ENCODE peak calls at places on chromosomes 16 and 17, in eight cellular contexts. One of them, this sample, is unnamed.
A peak's percentile ranks its signal among the peaks of the same experiment; 100 is the strongest.

GRCh38 chr17:8611671-8612298 is 18.7 kb downstream of the MYH10 start:
- DNase-seq in GM23338: peak; percentile 38
- DNase-seq in cardiac muscle cell: peak; percentile 92
- DNase-seq in heart left ventricle: no peak
- DNase-seq in upper lobe of right lung: no peak
- DNase-seq in tibial artery: no peak
- DNase-seq in adipocyte: peak; percentile 42
- DNase-seq in esophagus squamous epithelium: no peak
- DNase-seq in this sample: no peak

GRCh38 chr16:74169687-74170522 is 126.7 kb upstream of the PSMD7 start:
- DNase-seq in GM23338: no peak
- DNase-seq in cardiac muscle cell: peak; percentile 47
- DNase-seq in heart left ventricle: no peak
- DNase-seq in upper lobe of right lung: no peak
- DNase-seq in tibial artery: no peak
- DNase-seq in adipocyte: peak; percentile 42
- DNase-seq in esophagus squamous epithelium: no peak
- DNase-seq in this sample: no peak

GRCh38 chr17:79741751-79742588 is 11.2 kb downstream of the ENPP7 start:
- DNase-seq in GM23338: peak; percentile 86
- DNase-seq in cardiac muscle cell: peak; percentile 54
- DNase-seq in heart left ventricle: peak; percentile 74
- DNase-seq in upper lobe of right lung: peak; percentile 86
- DNase-seq in tibial artery: peak; percentile 53
- DNase-seq in adipocyte: peak; percentile 82
- DNase-seq in esophagus squamous epithelium: no peak
- DNase-seq in this sample: peak; percentile 79

GRCh38 chr17:77862890-77863813 is 95.4 kb upstream of the TNRC6C start:
- DNase-seq in GM23338: no peak
- DNase-seq in cardiac muscle cell: no peak
- DNase-seq in heart left ventricle: no peak
- DNase-seq in upper lobe of right lung: peak; percentile 35
- DNase-seq in tibial artery: no peak
- DNase-seq in adipocyte: no peak
- DNase-seq in esophagus squamous epithelium: no peak
- DNase-seq in this sample: no peak

GRCh38 chr16:89764711-89765201 is 43.4 kb downstream of the ZNF276 start:
- DNase-seq in GM23338: no peak
- DNase-seq in cardiac muscle cell: peak; percentile 5
- DNase-seq in heart left ventricle: peak; percentile 58
- DNase-seq in upper lobe of right lung: peak; percentile 75
- DNase-seq in tibial artery: peak; percentile 55
- DNase-seq in adipocyte: no peak
- DNase-seq in esophagus squamous epithelium: peak; percentile 20
- DNase-seq in this sample: peak; percentile 84

GRCh38 chr17:63932008-63932561 is at the start of gene CD79B:
- DNase-seq in GM23338: no peak
- DNase-seq in cardiac muscle cell: no peak
- DNase-seq in heart left ventricle: no peak
- DNase-seq in upper lobe of right lung: no peak
- DNase-seq in tibial artery: no peak
- DNase-seq in adipocyte: no peak
- DNase-seq in esophagus squamous epithelium: no peak
- DNase-seq in this sample: no peak

GRCh38 chr17:31596382-31597323 is 205.2 kb downstream of the RAB11FIP4 start:
- DNase-seq in GM23338: peak; percentile 32
- DNase-seq in cardiac muscle cell: peak; percentile 96
- DNase-seq in heart left ventricle: peak; percentile 89
- DNase-seq in upper lobe of right lung: peak; percentile 80
- DNase-seq in tibial artery: peak; percentile 89
- DNase-seq in adipocyte: peak; percentile 96
- DNase-seq in esophagus squamous epithelium: no peak
- DNase-seq in this sample: peak; percentile 19

GRCh38 chr17:17812211-17813054 is 24.4 kb downstream of the SREBF1 start:
- DNase-seq in GM23338: peak; percentile 88
- DNase-seq in cardiac muscle cell: peak; percentile 75
- DNase-seq in heart left ventricle: peak; percentile 77
- DNase-seq in upper lobe of right lung: peak; percentile 86
- DNase-seq in tibial artery: peak; percentile 70
- DNase-seq in adipocyte: peak; percentile 71
- DNase-seq in esophagus squamous epithelium: no peak
- DNase-seq in this sample: no peak

DNA sequence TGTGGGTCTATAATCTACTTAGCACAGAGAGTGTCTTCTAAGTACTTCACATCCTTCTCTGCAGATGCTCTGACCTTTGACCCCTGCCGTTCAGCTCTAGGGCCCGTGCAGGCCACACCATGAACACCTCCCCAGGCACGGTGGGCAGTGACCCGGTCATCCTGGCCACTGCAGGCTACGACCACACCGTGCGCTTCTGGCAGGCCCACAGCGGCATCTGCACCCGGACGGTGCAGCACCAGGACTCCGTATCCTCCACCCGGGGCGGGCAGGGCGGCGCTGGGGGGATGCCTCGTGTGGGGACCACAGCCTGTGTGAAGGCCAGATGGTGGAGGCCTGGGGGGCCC is 686 bp downstream of the MLST8 start:
- DNase-seq in GM23338: no peak
- DNase-seq in cardiac muscle cell: no peak
- DNase-seq in heart left ventricle: no peak
- DNase-seq in upper lobe of right lung: no peak
- DNase-seq in tibial artery: peak; percentile 29
- DNase-seq in adipocyte: no peak
- DNase-seq in esophagus squamous epithelium: no peak
- DNase-seq in this sample: peak; percentile 59
- H3K4me3 ChIP-seq in GM23338: peak overlapping the region; percentile 95
- H3K4me3 ChIP-seq in cardiac muscle cell: peak overlapping the region; percentile 75
- H3K4me3 ChIP-seq in heart left ventricle: peak overlapping the region; percentile 82
- H3K4me3 ChIP-seq in upper lobe of right lung: peak overlapping the region; percentile 86
- H3K4me3 ChIP-seq in tibial artery: peak overlapping the region; percentile 68
- H3K4me3 ChIP-seq in adipocyte: peak overlapping the region; percentile 91
- H3K4me3 ChIP-seq in esophagus squamous epithelium: peak overlapping the region; percentile 83
- H3K4me3 ChIP-seq in this sample: peak overlapping the region; percentile 65

GRCh38 chr17:56912105-56912999 is 1.5 kb downstream of the TRIM25 start:
- DNase-seq in GM23338: no peak
- DNase-seq in cardiac muscle cell: peak; percentile 27
- DNase-seq in heart left ventricle: peak; percentile 47
- DNase-seq in upper lobe of right lung: no peak
- DNase-seq in tibial artery: peak; percentile 86
- DNase-seq in adipocyte: peak; percentile 11
- DNase-seq in esophagus squamous epithelium: no peak
- DNase-seq in this sample: no peak

GRCh38 chr17:56913000-56913866 is 616 bp downstream of the TRIM25 start:
- DNase-seq in GM23338: peak; percentile 76
- DNase-seq in cardiac muscle cell: peak; percentile 12
- DNase-seq in heart left ventricle: no peak
- DNase-seq in upper lobe of right lung: peak; percentile 69
- DNase-seq in tibial artery: no peak
- DNase-seq in adipocyte: peak; percentile 48
- DNase-seq in esophagus squamous epithelium: no peak
- DNase-seq in this sample: no peak

GRCh38 chr17:56909742-56910508 is 3.9 kb downstream of the TRIM25 start:
- DNase-seq in GM23338: no peak
- DNase-seq in cardiac muscle cell: no peak
- DNase-seq in heart left ventricle: no peak
- DNase-seq in upper lobe of right lung: peak; percentile 70
- DNase-seq in tibial artery: peak; percentile 57
- DNase-seq in adipocyte: no peak
- DNase-seq in esophagus squamous epithelium: no peak
- DNase-seq in this sample: no peak

GRCh38 chr17:56908061-56908542 is 5.7 kb downstream of the TRIM25 start:
- DNase-seq in GM23338: no peak
- DNase-seq in cardiac muscle cell: no peak
- DNase-seq in heart left ventricle: peak; percentile 75
- DNase-seq in upper lobe of right lung: peak; percentile 83
- DNase-seq in tibial artery: peak; percentile 72
- DNase-seq in adipocyte: no peak
- DNase-seq in esophagus squamous epithelium: no peak
- DNase-seq in this sample: peak; percentile 72

DNA sequence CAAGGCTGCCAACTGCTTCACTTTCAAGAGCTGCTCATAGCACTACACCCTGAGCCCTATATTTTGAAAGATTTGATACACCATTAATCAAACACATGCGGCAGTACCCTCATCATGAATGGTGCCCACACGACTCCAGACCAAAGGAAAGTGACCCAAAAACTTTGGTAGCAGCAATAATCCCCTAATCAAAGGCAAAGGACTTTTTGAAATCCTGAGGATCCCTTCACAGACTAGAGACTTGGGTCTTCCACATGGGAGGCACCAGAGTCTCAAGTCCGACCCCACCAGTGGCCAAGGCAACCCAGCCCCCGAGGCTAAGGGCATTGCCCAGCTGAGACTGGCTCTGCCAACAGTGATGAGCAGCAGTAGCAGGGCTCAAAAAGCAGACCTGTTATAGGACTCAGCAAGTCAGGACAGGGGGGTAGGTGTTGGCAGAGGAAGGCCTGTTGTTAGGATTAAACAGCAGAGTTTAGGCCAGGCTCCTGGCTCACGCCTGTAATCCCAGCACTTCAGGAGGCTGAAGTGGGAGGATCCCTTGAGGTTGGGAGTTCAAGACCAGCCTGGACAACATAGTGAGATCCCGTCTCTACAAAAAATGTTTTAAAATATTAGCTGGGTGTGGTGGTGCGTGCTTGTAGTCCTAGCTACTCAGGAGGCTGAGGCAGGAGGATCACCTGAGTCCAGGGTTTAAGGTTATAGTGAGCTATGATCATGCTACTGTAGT is 3.2 kb downstream of the TRIM25 start:
- DNase-seq in GM23338: no peak
- DNase-seq in cardiac muscle cell: no peak
- DNase-seq in heart left ventricle: no peak
- DNase-seq in upper lobe of right lung: no peak
- DNase-seq in tibial artery: no peak
- DNase-seq in adipocyte: no peak
- DNase-seq in esophagus squamous epithelium: no peak
- DNase-seq in this sample: no peak
- H3K4me1 ChIP-seq in GM23338: peaks cover 16% of the 10 kb centered on the region
- H3K4me1 ChIP-seq in cardiac muscle cell: peaks cover 5% of the 10 kb centered on the region
- H3K4me1 ChIP-seq in heart left ventricle: peaks cover 6% of the 10 kb centered on the region
- H3K4me1 ChIP-seq in upper lobe of right lung: peaks cover 57% of the 10 kb centered on the region
- H3K4me1 ChIP-seq in tibial artery: peaks cover 4% of the 10 kb centered on the region
- H3K4me1 ChIP-seq in adipocyte: peaks cover 35% of the 10 kb centered on the region
- H3K4me1 ChIP-seq in esophagus squamous epithelium: peaks cover 75% of the 10 kb centered on the region
- H3K4me1 ChIP-seq in this sample: peaks cover 33% of the 10 kb centered on the region

DNA sequence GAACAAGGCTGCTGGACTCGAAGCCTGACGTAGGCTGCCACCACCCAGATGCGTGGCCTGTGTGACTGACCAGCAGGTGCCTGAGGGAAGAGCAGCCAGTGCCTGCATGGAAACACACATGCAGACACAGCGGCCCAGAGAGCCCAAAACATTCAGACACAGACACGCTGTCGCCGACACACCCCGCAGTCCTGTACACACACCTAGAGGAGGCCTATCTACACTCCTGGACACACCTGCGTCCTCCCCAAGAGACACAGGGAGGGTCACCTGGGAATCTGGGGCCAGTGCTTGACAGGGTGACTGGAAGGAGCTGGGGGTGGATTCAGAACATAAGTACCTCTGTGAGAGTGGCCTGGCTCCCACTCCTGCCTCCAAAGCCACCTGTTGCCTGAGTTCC is 6.1 kb upstream of the TSPOAP1 start:
- DNase-seq in GM23338: no peak
- DNase-seq in cardiac muscle cell: no peak
- DNase-seq in heart left ventricle: no peak
- DNase-seq in upper lobe of right lung: no peak
- DNase-seq in tibial artery: no peak
- DNase-seq in adipocyte: no peak
- DNase-seq in esophagus squamous epithelium: no peak
- DNase-seq in this sample: no peak
- H3K4me3 ChIP-seq in GM23338: no peak overlapping the region
- H3K4me3 ChIP-seq in cardiac muscle cell: no peak overlapping the region
- H3K4me3 ChIP-seq in heart left ventricle: no peak overlapping the region
- H3K4me3 ChIP-seq in upper lobe of right lung: no peak overlapping the region
- H3K4me3 ChIP-seq in tibial artery: no peak overlapping the region
- H3K4me3 ChIP-seq in adipocyte: no peak overlapping the region
- H3K4me3 ChIP-seq in esophagus squamous epithelium: no peak overlapping the region
- H3K4me3 ChIP-seq in this sample: no peak overlapping the region

GRCh38 chr17:29587591-29587990 is 1.9 kb downstream of the GIT1 start:
- DNase-seq in GM23338: no peak
- DNase-seq in cardiac muscle cell: no peak
- DNase-seq in heart left ventricle: peak; percentile 15
- DNase-seq in upper lobe of right lung: no peak
- DNase-seq in tibial artery: no peak
- DNase-seq in adipocyte: no peak
- DNase-seq in esophagus squamous epithelium: no peak
- DNase-seq in this sample: no peak
- H3K4me1 ChIP-seq in GM23338: peaks cover 42% of the 10 kb centered on the region
- H3K4me1 ChIP-seq in cardiac muscle cell: peaks cover 18% of the 10 kb centered on the region
- H3K4me1 ChIP-seq in heart left ventricle: peaks cover 46% of the 10 kb centered on the region
- H3K4me1 ChIP-seq in upper lobe of right lung: peaks cover 56% of the 10 kb centered on the region
- H3K4me1 ChIP-seq in tibial artery: no peaks in the 10 kb centered on the region
- H3K4me1 ChIP-seq in adipocyte: peaks cover 47% of the 10 kb centered on the region
- H3K4me1 ChIP-seq in esophagus squamous epithelium: peaks cover 94% of the 10 kb centered on the region
- H3K4me1 ChIP-seq in this sample: peaks cover 39% of the 10 kb centered on the region

GRCh38 chr17:57363998-57364645 is 107.8 kb downstream of the MSI2 start:
- DNase-seq in GM23338: no peak
- DNase-seq in cardiac muscle cell: no peak
- DNase-seq in heart left ventricle: no peak
- DNase-seq in upper lobe of right lung: no peak
- DNase-seq in tibial artery: no peak
- DNase-seq in adipocyte: no peak
- DNase-seq in esophagus squamous epithelium: no peak
- DNase-seq in this sample: no peak

GRCh38 chr17:57366558-57367351 is 110.4 kb downstream of the MSI2 start:
- DNase-seq in GM23338: no peak
- DNase-seq in cardiac muscle cell: no peak
- DNase-seq in heart left ventricle: peak; percentile 51
- DNase-seq in upper lobe of right lung: no peak
- DNase-seq in tibial artery: no peak
- DNase-seq in adipocyte: no peak
- DNase-seq in esophagus squamous epithelium: no peak
- DNase-seq in this sample: no peak

GRCh38 chr17:57366177-57366557 is 109.8 kb downstream of the MSI2 start:
- DNase-seq in GM23338: no peak
- DNase-seq in cardiac muscle cell: no peak
- DNase-seq in heart left ventricle: no peak
- DNase-seq in upper lobe of right lung: no peak
- DNase-seq in tibial artery: no peak
- DNase-seq in adipocyte: no peak
- DNase-seq in esophagus squamous epithelium: no peak
- DNase-seq in this sample: no peak

GRCh38 chr17:57363580-57363979 is 107.3 kb downstream of the MSI2 start:
- DNase-seq in GM23338: no peak
- DNase-seq in cardiac muscle cell: no peak
- DNase-seq in heart left ventricle: no peak
- DNase-seq in upper lobe of right lung: no peak
- DNase-seq in tibial artery: no peak
- DNase-seq in adipocyte: no peak
- DNase-seq in esophagus squamous epithelium: no peak
- DNase-seq in this sample: no peak

DNA sequence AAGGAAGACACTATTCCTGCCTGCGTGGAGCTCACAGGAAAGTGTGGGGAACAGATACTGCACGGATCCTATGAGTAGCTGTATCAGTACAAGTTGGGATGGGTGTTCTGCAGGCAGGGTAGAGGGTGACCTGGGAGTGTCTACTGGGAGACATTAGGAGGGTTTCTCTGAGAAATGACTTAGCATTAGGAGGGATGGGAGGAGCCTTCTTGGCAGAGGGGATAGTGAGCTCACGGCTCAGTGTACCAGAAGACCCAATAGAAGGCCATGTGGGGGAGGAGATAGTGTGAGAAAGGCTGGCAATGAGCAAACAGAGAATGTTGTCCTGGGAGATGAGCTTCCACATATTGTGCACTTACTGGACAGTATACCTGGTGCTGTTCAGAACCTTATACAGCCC is 109.1 kb downstream of the MSI2 start:
- DNase-seq in GM23338: no peak
- DNase-seq in cardiac muscle cell: peak; percentile 39
- DNase-seq in heart left ventricle: no peak
- DNase-seq in upper lobe of right lung: no peak
- DNase-seq in tibial artery: no peak
- DNase-seq in adipocyte: no peak
- DNase-seq in esophagus squamous epithelium: no peak
- DNase-seq in this sample: no peak
- H3K4me3 ChIP-seq in GM23338: no peak overlapping the region
- H3K4me3 ChIP-seq in cardiac muscle cell: no peak overlapping the region
- H3K4me3 ChIP-seq in heart left ventricle: no peak overlapping the region
- H3K4me3 ChIP-seq in upper lobe of right lung: no peak overlapping the region
- H3K4me3 ChIP-seq in tibial artery: no peak overlapping the region
- H3K4me3 ChIP-seq in adipocyte: no peak overlapping the region
- H3K4me3 ChIP-seq in esophagus squamous epithelium: no peak overlapping the region
- H3K4me3 ChIP-seq in this sample: no peak overlapping the region

This sample was measured in mucosa of descending colon.